ENCODE peak calls at places on chromosomes 16 and 17, in ten cellular contexts. L is left ventricle myocardium inferior, F is A549, R is esophagus squamous epithelium, B is GM12865, J is fibroblast of the aortic adventitia, P is fibroblast of lung, G is stomach, A is fibroblast of mammary gland, I is IMR-90. N is an unnamed sample.

GRCh38 chr16:67396159-67396774 is 3.0 kb upstream of the TPPP3 start:
- DNase-seq in L (peak; percentile 79), F (peak; percentile 67), R (no peak), B (peak; percentile 36), J (peak; percentile 50), P (peak; percentile 79), G (peak; percentile 84), A (peak; percentile 69), I (peak; percentile 78), N (peak; percentile 58)

GRCh38 chr16:84072014-84072413 is 29.4 kb upstream of the SLC38A8 start:
- DNase-seq in L (no peak), F (no peak), R (no peak), B (no peak), J (peak; percentile 19), P (peak; percentile 36), G (no peak), A (peak; percentile 18), I (peak; percentile 56), N (peak; percentile 56)

GRCh38 chr17:65519471-65519870 is 42.0 kb downstream of the AXIN2 start:
- DNase-seq in L (no peak), F (no peak), R (no peak), B (no peak), J (no peak), P (peak; percentile 4), G (no peak), A (peak; percentile 25), I (no peak), N (no peak)

GRCh38 chr16:73572135-73572534 is 524.2 kb upstream of the ZFHX3 start:
- DNase-seq in L (peak; percentile 48), F (no peak), R (no peak), B (peak; percentile 10), J (no peak), P (no peak), G (peak; percentile 58), A (no peak), I (no peak), N (no peak)

GRCh38 chr16:8673611-8674412 is 605 bp upstream of the ABAT start:
- DNase-seq in L (no peak), F (no peak), R (no peak), B (peak; percentile 16), J (peak; percentile 5), P (no peak), G (no peak), A (no peak), I (no peak), N (peak; percentile 25)

GRCh38 chr16:57643166-57643813 is 14.9 kb downstream of the ADGRG1 start:
- DNase-seq in L (no peak), F (no peak), R (no peak), B (no peak), J (peak; percentile 62), P (peak; percentile 20), G (no peak), A (peak; percentile 17), I (peak; percentile 70), N (no peak)

GRCh38 chr17:15236281-15237105 is 28.6 kb downstream of the PMP22 start:
- DNase-seq in L (no peak), F (no peak), R (no peak), B (no peak), J (no peak), P (no peak), G (no peak), A (peak; percentile 47), I (peak; percentile 23), N (no peak)

GRCh38 chr17:17540278-17540906 is 44.2 kb upstream of the RASD1 start:
- DNase-seq in L (no peak), F (no peak), R (no peak), B (no peak), J (no peak), P (no peak), G (no peak), A (no peak), I (no peak), N (no peak)

GRCh38 chr16:3825103-3825502 is 55.4 kb downstream of the CREBBP start:
- DNase-seq in L (no peak), F (no peak), R (no peak), B (no peak), J (peak; percentile 49), P (peak; percentile 66), G (no peak), A (peak; percentile 51), I (peak; percentile 45), N (peak; percentile 70)

GRCh38 chr16:2514333-2515179 is 804 bp downstream of the ATP6V0C start:
- DNase-seq in L (no peak), F (no peak), R (no peak), B (peak; percentile 42), J (no peak), P (no peak), G (peak; percentile 43), A (no peak), I (no peak), N (no peak)

GRCh38 chr17:6496636-6497441 is 52.6 kb downstream of the PIMREG start:
- DNase-seq in L (no peak), F (no peak), R (no peak), B (no peak), J (no peak), P (no peak), G (no peak), A (no peak), I (no peak), N (no peak)

DNA sequence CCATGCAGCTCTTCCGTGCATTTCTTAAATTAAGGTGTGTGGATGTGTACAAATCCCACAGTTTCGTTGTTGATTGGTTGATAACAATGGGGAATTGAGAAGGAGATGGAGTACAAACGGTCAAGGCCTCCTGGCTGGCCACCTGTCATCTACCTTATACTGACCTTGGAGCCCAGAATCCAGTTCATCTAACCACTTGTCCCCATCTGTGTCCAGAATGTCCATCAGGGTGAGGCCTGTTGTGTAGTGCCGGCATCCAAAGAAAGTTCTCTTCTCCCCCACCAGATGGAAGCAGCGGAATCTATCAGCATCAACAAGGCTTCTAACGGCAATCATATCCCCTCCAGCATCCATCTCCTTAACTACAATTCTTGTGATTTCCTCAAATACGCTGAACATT is 1.5 kb downstream of the GSDMB start:
- DNase-seq in L (no peak), F (no peak), R (no peak), B (no peak), J (peak; percentile 25), P (no peak), G (no peak), A (peak; percentile 28), I (peak; percentile 26), N (peak; percentile 48)
- TF ChIP-seq CTCF in L (peak; percentile 24), F (no peak), R (no peak), B (no peak), J (no peak), P (no peak), G (no peak), A (peak; percentile 32), I (peak; percentile 26), N (peak; percentile 55)

GRCh38 chr17:49997256-49997735 is 2.3 kb upstream of the DLX3 start:
- DNase-seq in L (no peak), F (no peak), R (no peak), B (no peak), J (no peak), P (no peak), G (no peak), A (no peak), I (no peak), N (no peak)
- H3K4me3 ChIP-seq in L (peak overlapping the region; percentile 66), F (peak overlapping the region; percentile 62), R (peak overlapping the region; percentile 65), B (no peak overlapping the region), J (no peak overlapping the region), P (no peak overlapping the region), G (no peak overlapping the region), A (no peak overlapping the region), I (no peak overlapping the region), N (no peak overlapping the region)

DNA sequence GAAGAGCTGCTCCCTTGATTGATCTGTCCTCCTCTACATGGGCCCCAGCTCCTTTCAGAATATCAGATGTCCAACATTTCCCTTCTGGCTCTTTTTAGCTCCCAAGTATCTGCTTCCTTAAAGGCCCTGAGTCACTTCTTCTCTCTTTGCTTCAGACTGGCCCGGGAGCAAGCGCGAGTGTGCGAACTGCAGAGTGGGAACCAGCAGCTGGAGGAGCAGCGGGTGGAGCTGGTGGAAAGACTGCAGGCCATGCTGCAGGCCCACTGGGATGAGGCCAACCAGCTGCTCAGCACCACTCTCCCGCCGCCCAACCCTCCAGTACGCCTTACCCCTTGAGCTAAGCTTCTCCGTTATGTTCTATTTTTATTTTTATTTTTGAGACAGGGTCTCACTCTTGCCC is 12.3 kb downstream of the CNTROB start:
- DNase-seq in L (no peak), F (no peak), R (no peak), B (no peak), J (no peak), P (no peak), G (no peak), A (no peak), I (no peak), N (no peak)
- TF ChIP-seq CTCF in L (no peak), F (no peak), R (no peak), B (no peak), J (no peak), P (no peak), G (no peak), A (no peak), I (no peak), N (no peak)

GRCh38 chr16:75078886-75079285 is 37.7 kb downstream of the LDHD start:
- DNase-seq in L (no peak), F (no peak), R (no peak), B (no peak), J (no peak), P (no peak), G (no peak), A (no peak), I (no peak), N (no peak)

GRCh38 chr16:75083826-75084225 is 32.8 kb downstream of the LDHD start:
- DNase-seq in L (no peak), F (no peak), R (no peak), B (no peak), J (no peak), P (no peak), G (peak; percentile 66), A (no peak), I (no peak), N (no peak)

GRCh38 chr16:75079346-75079926 is 37.1 kb downstream of the LDHD start:
- DNase-seq in L (no peak), F (no peak), R (no peak), B (no peak), J (no peak), P (no peak), G (no peak), A (no peak), I (no peak), N (peak; percentile 47)

GRCh38 chr16:75080205-75081029 is 36.2 kb downstream of the LDHD start:
- DNase-seq in L (no peak), F (no peak), R (no peak), B (no peak), J (peak; percentile 46), P (peak; percentile 80), G (no peak), A (peak; percentile 69), I (peak; percentile 91), N (peak; percentile 78)

DNA sequence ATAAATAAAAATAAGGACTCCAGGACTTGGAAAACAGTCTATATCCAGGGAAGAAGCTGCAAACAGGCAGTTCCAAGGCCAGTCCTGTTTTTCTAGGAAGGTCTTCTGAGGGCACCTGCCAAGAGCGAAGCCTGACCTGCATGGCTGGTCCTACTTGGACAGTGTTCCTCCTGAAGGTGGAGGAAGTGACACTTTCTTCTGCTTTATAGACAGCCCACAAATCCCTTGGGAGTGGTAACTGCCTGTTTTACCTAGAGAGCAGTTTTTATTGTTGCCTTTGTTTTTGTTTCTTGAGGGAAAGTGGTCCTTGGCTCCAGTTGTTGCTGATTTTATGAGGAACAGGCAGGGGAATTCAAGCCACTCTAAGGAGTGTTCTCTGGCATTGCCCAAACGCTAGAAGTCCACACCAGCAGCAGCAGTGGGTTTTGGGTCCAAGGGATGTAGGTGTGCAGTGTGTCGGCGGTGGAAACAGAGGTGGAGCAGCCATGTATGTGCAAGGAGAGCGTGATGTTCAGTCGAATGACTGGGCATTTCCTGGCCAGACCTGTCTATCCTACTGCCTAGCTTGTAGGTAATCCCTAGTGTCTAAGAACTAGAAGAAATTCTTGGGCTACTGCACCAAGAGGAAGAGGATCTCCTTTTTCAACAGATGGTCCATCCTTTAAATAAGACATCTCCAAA is 35.3 kb downstream of the LDHD start:
- DNase-seq in L (no peak), F (no peak), R (no peak), B (peak; percentile 47), J (no peak), P (no peak), G (no peak), A (no peak), I (no peak), N (no peak)
- H3K4me3 ChIP-seq in L (no peak overlapping the region), F (no peak overlapping the region), R (no peak overlapping the region), B (no peak overlapping the region), J (no peak overlapping the region), P (no peak overlapping the region), G (no peak overlapping the region), A (no peak overlapping the region), I (no peak overlapping the region), N (no peak overlapping the region)